ENCODE peak calls at places on chromosomes 7 and 10, in eight cellular contexts. One of them, this sample, is unnamed.

GRCh38 chr7:2524808-2525140 is 5.2 kb downstream of the LFNG start:
- DNase-seq in transverse colon: no peak
- DNase-seq in colonic mucosa: no peak
- DNase-seq in AG04450: no peak
- DNase-seq in HL-60: no peak
- DNase-seq in cardiac muscle cell: no peak
- DNase-seq in breast epithelium: no peak
- DNase-seq in neural progenitor cell: peak
- DNase-seq in this sample: no peak

GRCh38 chr10:48494611-48495010 is 110.3 kb downstream of the ARHGAP22 start:
- DNase-seq in transverse colon: no peak
- DNase-seq in colonic mucosa: peak
- DNase-seq in AG04450: no peak
- DNase-seq in HL-60: no peak
- DNase-seq in cardiac muscle cell: no peak
- DNase-seq in breast epithelium: no peak
- DNase-seq in neural progenitor cell: no peak
- DNase-seq in this sample: no peak

GRCh38 chr7:140927351-140927750 is 2.6 kb upstream of the BRAF start:
- DNase-seq in transverse colon: no peak
- DNase-seq in colonic mucosa: no peak
- DNase-seq in AG04450: no peak
- DNase-seq in HL-60: no peak
- DNase-seq in cardiac muscle cell: no peak
- DNase-seq in breast epithelium: no peak
- DNase-seq in neural progenitor cell: no peak
- DNase-seq in this sample: no peak

GRCh38 chr7:29480456-29480855 is 83.2 kb upstream of the PRR15 start:
- DNase-seq in transverse colon: no peak
- DNase-seq in colonic mucosa: no peak
- DNase-seq in AG04450: no peak
- DNase-seq in HL-60: no peak
- DNase-seq in cardiac muscle cell: no peak
- DNase-seq in breast epithelium: no peak
- DNase-seq in neural progenitor cell: no peak
- DNase-seq in this sample: no peak

GRCh38 chr7:105289704-105290103 is 99.0 kb downstream of the SRPK2 start:
- DNase-seq in transverse colon: no peak
- DNase-seq in colonic mucosa: no peak
- DNase-seq in AG04450: no peak
- DNase-seq in HL-60: no peak
- DNase-seq in cardiac muscle cell: no peak
- DNase-seq in breast epithelium: no peak
- DNase-seq in neural progenitor cell: no peak
- DNase-seq in this sample: no peak

GRCh38 chr7:44990520-44991023 is 9.4 kb upstream of the CCM2 start:
- DNase-seq in transverse colon: no peak
- DNase-seq in colonic mucosa: no peak
- DNase-seq in AG04450: peak
- DNase-seq in HL-60: no peak
- DNase-seq in cardiac muscle cell: no peak
- DNase-seq in breast epithelium: no peak
- DNase-seq in neural progenitor cell: no peak
- DNase-seq in this sample: no peak

GRCh38 chr7:23044581-23044980 is 30.7 kb upstream of the HYCC1 start:
- DNase-seq in transverse colon: no peak
- DNase-seq in colonic mucosa: no peak
- DNase-seq in AG04450: no peak
- DNase-seq in HL-60: no peak
- DNase-seq in cardiac muscle cell: no peak
- DNase-seq in breast epithelium: no peak
- DNase-seq in neural progenitor cell: no peak
- DNase-seq in this sample: no peak

GRCh38 chr10:48678041-48678440 is 6.6 kb upstream of the WDFY4 start:
- DNase-seq in transverse colon: no peak
- DNase-seq in colonic mucosa: no peak
- DNase-seq in AG04450: no peak
- DNase-seq in HL-60: no peak
- DNase-seq in cardiac muscle cell: no peak
- DNase-seq in breast epithelium: no peak
- DNase-seq in neural progenitor cell: no peak
- DNase-seq in this sample: no peak

GRCh38 chr10:104920476-104920875 is 279.4 kb downstream of the SORCS3 start:
- DNase-seq in transverse colon: no peak
- DNase-seq in colonic mucosa: no peak
- DNase-seq in AG04450: no peak
- DNase-seq in HL-60: no peak
- DNase-seq in cardiac muscle cell: no peak
- DNase-seq in breast epithelium: no peak
- DNase-seq in neural progenitor cell: no peak
- DNase-seq in this sample: no peak

GRCh38 chr10:70693619-70694286 is 21.4 kb downstream of the ADAMTS14 start:
- DNase-seq in transverse colon: no peak
- DNase-seq in colonic mucosa: no peak
- DNase-seq in AG04450: peak
- DNase-seq in HL-60: no peak
- DNase-seq in cardiac muscle cell: no peak
- DNase-seq in breast epithelium: no peak
- DNase-seq in neural progenitor cell: no peak
- DNase-seq in this sample: no peak

GRCh38 chr7:636396-636795 is 90.1 kb upstream of the DNAAF5 start:
- DNase-seq in transverse colon: no peak
- DNase-seq in colonic mucosa: no peak
- DNase-seq in AG04450: no peak
- DNase-seq in HL-60: no peak
- DNase-seq in cardiac muscle cell: peak
- DNase-seq in breast epithelium: peak
- DNase-seq in neural progenitor cell: peak
- DNase-seq in this sample: no peak

GRCh38 chr10:101002456-101002855 is 2.8 kb downstream of the LZTS2 start:
- DNase-seq in transverse colon: no peak
- DNase-seq in colonic mucosa: no peak
- DNase-seq in AG04450: no peak
- DNase-seq in HL-60: no peak
- DNase-seq in cardiac muscle cell: no peak
- DNase-seq in breast epithelium: no peak
- DNase-seq in neural progenitor cell: no peak
- DNase-seq in this sample: no peak

GRCh38 chr10:69497235-69497561 is 45.9 kb downstream of the TSPAN15 start:
- DNase-seq in transverse colon: no peak
- DNase-seq in colonic mucosa: no peak
- DNase-seq in AG04450: no peak
- DNase-seq in HL-60: no peak
- DNase-seq in cardiac muscle cell: no peak
- DNase-seq in breast epithelium: peak
- DNase-seq in neural progenitor cell: no peak
- DNase-seq in this sample: no peak

GRCh38 chr10:114100848-114101741 is 57.4 kb downstream of the ADRB1 start:
- DNase-seq in transverse colon: no peak
- DNase-seq in colonic mucosa: peak
- DNase-seq in AG04450: no peak
- DNase-seq in HL-60: no peak
- DNase-seq in cardiac muscle cell: peak
- DNase-seq in breast epithelium: peak
- DNase-seq in neural progenitor cell: peak
- DNase-seq in this sample: no peak

GRCh38 chr10:89458289-89458688 is 43.9 kb downstream of the IFIT5 start:
- DNase-seq in transverse colon: no peak
- DNase-seq in colonic mucosa: no peak
- DNase-seq in AG04450: no peak
- DNase-seq in HL-60: no peak
- DNase-seq in cardiac muscle cell: no peak
- DNase-seq in breast epithelium: no peak
- DNase-seq in neural progenitor cell: no peak
- DNase-seq in this sample: no peak

GRCh38 chr10:79391231-79392019 is 44.2 kb downstream of the PPIF start:
- DNase-seq in transverse colon: peak
- DNase-seq in colonic mucosa: peak
- DNase-seq in AG04450: no peak
- DNase-seq in HL-60: no peak
- DNase-seq in cardiac muscle cell: no peak
- DNase-seq in breast epithelium: peak
- DNase-seq in neural progenitor cell: no peak
- DNase-seq in this sample: no peak

GRCh38 chr10:5291501-5292195 is 73.1 kb upstream of the UCN3 start:
- DNase-seq in transverse colon: peak
- DNase-seq in colonic mucosa: peak
- DNase-seq in AG04450: peak
- DNase-seq in HL-60: peak
- DNase-seq in cardiac muscle cell: no peak
- DNase-seq in breast epithelium: no peak
- DNase-seq in neural progenitor cell: peak
- DNase-seq in this sample: peak
- H3K27ac ChIP-seq in transverse colon: peak
- H3K27ac ChIP-seq in colonic mucosa: peak
- H3K27ac ChIP-seq in AG04450: peak
- H3K27ac ChIP-seq in HL-60: peak
- H3K27ac ChIP-seq in cardiac muscle cell: no peak
- H3K27ac ChIP-seq in breast epithelium: peak
- H3K27ac ChIP-seq in neural progenitor cell: no peak
- H3K27ac ChIP-seq in this sample: peak

GRCh38 chr7:43650457-43651052 is 67.6 kb downstream of the STK17A start:
- DNase-seq in transverse colon: no peak
- DNase-seq in colonic mucosa: no peak
- DNase-seq in AG04450: peak
- DNase-seq in HL-60: no peak
- DNase-seq in cardiac muscle cell: no peak
- DNase-seq in breast epithelium: no peak
- DNase-seq in neural progenitor cell: no peak
- DNase-seq in this sample: no peak

GRCh38 chr7:43649755-43650274 is 66.9 kb downstream of the STK17A start:
- DNase-seq in transverse colon: peak
- DNase-seq in colonic mucosa: no peak
- DNase-seq in AG04450: no peak
- DNase-seq in HL-60: peak
- DNase-seq in cardiac muscle cell: no peak
- DNase-seq in breast epithelium: no peak
- DNase-seq in neural progenitor cell: no peak
- DNase-seq in this sample: no peak

GRCh38 chr7:43653891-43654504 is 71.1 kb downstream of the STK17A start:
- DNase-seq in transverse colon: no peak
- DNase-seq in colonic mucosa: no peak
- DNase-seq in AG04450: no peak
- DNase-seq in HL-60: no peak
- DNase-seq in cardiac muscle cell: no peak
- DNase-seq in breast epithelium: no peak
- DNase-seq in neural progenitor cell: no peak
- DNase-seq in this sample: no peak

GRCh38 chr7:43653466-43653865 is 70.6 kb downstream of the STK17A start:
- DNase-seq in transverse colon: no peak
- DNase-seq in colonic mucosa: no peak
- DNase-seq in AG04450: no peak
- DNase-seq in HL-60: no peak
- DNase-seq in cardiac muscle cell: no peak
- DNase-seq in breast epithelium: no peak
- DNase-seq in neural progenitor cell: no peak
- DNase-seq in this sample: no peak

DNA sequence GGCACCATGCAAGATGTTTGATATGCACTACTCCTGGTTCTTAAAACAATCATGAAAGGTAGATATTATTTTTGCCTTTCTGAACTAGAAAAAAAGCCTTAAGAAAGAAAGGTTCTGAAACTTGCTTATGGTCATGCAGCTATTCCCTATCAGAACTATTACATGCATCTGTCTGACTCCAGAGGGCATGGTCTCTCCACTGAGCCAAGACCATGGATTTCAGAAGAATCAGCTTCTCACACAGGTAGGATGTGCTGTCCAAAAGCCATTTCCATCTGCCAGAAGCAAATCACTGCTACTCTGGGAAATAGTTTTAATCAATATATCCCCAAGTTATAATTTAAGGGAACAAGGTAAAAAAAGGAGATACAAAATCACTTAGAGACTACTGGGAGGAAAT is 69.5 kb downstream of the STK17A start:
- DNase-seq in transverse colon: no peak
- DNase-seq in colonic mucosa: no peak
- DNase-seq in AG04450: no peak
- DNase-seq in HL-60: no peak
- DNase-seq in cardiac muscle cell: no peak
- DNase-seq in breast epithelium: no peak
- DNase-seq in neural progenitor cell: no peak
- DNase-seq in this sample: no peak
- H3K27ac ChIP-seq in transverse colon: peak
- H3K27ac ChIP-seq in colonic mucosa: no peak
- H3K27ac ChIP-seq in AG04450: no peak
- H3K27ac ChIP-seq in HL-60: peak
- H3K27ac ChIP-seq in cardiac muscle cell: no peak
- H3K27ac ChIP-seq in breast epithelium: no peak
- H3K27ac ChIP-seq in neural progenitor cell: no peak
- H3K27ac ChIP-seq in this sample: no peak

DNA sequence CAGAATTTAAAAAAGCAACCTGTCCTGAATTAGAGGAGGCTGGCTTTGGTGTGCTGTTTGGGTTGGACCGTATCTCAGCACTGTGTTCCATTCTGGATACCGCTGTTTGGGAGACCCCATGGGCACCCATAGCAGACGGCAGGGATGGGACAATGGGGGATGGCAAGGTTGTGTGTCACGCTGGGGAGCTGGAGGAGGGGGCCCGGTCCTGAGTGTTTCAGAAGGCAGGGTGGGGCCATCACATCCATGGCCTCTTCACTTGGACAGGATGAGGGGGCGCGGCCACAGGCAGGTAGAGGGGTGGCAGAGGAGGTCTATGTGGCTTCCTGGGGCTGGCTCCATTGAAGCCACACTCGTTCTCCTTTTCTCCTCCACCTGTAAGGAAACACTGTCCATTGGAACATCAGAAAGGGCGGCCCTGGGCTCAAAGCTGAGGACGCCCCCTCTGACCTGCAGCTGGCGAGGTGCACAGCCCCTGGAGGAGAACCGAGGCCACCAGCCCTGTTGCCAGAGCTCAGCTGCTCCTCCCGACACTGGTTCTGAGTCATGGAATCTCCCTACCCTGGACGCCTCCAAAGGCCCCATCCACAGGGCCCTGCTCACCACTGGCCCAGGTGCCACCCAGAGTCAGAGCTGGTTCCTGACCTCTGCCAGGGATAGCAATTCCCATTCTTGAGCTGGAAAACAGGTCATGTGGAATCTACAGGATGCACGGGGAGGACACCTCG is 587.3 kb downstream of the DNAJB6 start:
- DNase-seq in transverse colon: no peak
- DNase-seq in colonic mucosa: no peak
- DNase-seq in AG04450: no peak
- DNase-seq in HL-60: no peak
- DNase-seq in cardiac muscle cell: no peak
- DNase-seq in breast epithelium: no peak
- DNase-seq in neural progenitor cell: no peak
- DNase-seq in this sample: no peak
- H3K27ac ChIP-seq in transverse colon: no peak
- H3K27ac ChIP-seq in colonic mucosa: no peak
- H3K27ac ChIP-seq in AG04450: no peak
- H3K27ac ChIP-seq in HL-60: no peak
- H3K27ac ChIP-seq in cardiac muscle cell: no peak
- H3K27ac ChIP-seq in breast epithelium: no peak
- H3K27ac ChIP-seq in neural progenitor cell: no peak
- H3K27ac ChIP-seq in this sample: no peak

DNA sequence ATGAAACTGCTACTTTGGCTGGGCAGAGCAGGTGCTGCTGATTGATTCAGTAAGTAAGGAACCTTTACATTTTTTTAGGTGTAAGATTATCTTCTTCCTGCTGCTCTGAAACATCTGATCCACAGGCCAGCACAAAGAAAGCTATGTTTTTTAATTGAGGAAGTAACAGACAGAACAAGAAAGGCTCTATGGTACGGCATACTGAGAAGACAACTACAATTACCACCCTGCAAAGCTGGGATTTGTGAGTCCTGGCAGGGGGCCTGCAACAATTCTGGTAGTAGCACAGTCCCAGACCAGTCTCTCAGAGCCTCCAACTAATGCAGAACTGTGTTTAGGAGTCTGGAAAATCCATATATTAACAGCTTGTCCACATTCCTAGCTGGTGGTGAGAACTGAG is 103.0 kb upstream of the LRRTM3 start:
- DNase-seq in transverse colon: peak
- DNase-seq in colonic mucosa: peak
- DNase-seq in AG04450: no peak
- DNase-seq in HL-60: no peak
- DNase-seq in cardiac muscle cell: peak
- DNase-seq in breast epithelium: no peak
- DNase-seq in neural progenitor cell: peak
- DNase-seq in this sample: no peak
- H3K27ac ChIP-seq in transverse colon: peak
- H3K27ac ChIP-seq in colonic mucosa: peak
- H3K27ac ChIP-seq in AG04450: no peak
- H3K27ac ChIP-seq in HL-60: no peak
- H3K27ac ChIP-seq in cardiac muscle cell: no peak
- H3K27ac ChIP-seq in breast epithelium: no peak
- H3K27ac ChIP-seq in neural progenitor cell: peak
- H3K27ac ChIP-seq in this sample: no peak

This sample was measured in epithelial cell of prostate.